ENCODE peak calls at places on chromosomes 4 and X, in five cellular contexts. Z is HuH-7.5, A is psoas muscle, U is GOT3, V is germinal center. L is an unnamed sample.

GRCh38 chr4:151657896-151658295 is 102.9 kb downstream of the GATB start:
- DNase-seq in Z (no peak), A (no peak), U (no peak), V (no peak), L (no peak)

GRCh38 chrX:153378607-153379006 is 22.5 kb downstream of the PNMA6E start:
- DNase-seq in Z (no peak), A (no peak), U (no peak), V (no peak), L (no peak)

GRCh38 chr4:144507309-144508101 is 138.5 kb upstream of the HHIP start:
- DNase-seq in Z (no peak), A (no peak), U (no peak), V (no peak), L (no peak)

GRCh38 chr4:28799696-28800095 is 1920.5 kb upstream of the PCDH7 start:
- DNase-seq in Z (no peak), A (no peak), U (no peak), V (no peak), L (no peak)

GRCh38 chr4:101400096-101400495 is 52.8 kb upstream of the PPP3CA start:
- DNase-seq in Z (no peak), A (no peak), U (no peak), V (no peak), L (peak)

GRCh38 chr4:79650217-79650616 is 242.2 kb upstream of the GK2 start:
- DNase-seq in Z (no peak), A (no peak), U (no peak), V (no peak), L (no peak)

GRCh38 chr4:107408968-107409367 is 311.1 kb downstream of the PAPSS1 start:
- DNase-seq in Z (no peak), A (no peak), U (no peak), V (no peak), L (no peak)

GRCh38 chr4:38867478-38868054 is at the start of gene FAM114A1:
- DNase-seq in Z (peak), A (peak), U (peak), V (peak), L (peak)

GRCh38 chrX:153411988-153412574 is 809 bp downstream of the ZFP92 start:
- DNase-seq in Z (no peak), A (no peak), U (no peak), V (no peak), L (no peak)

GRCh38 chrX:25524150-25524549 is 508.4 kb upstream of the ARX start:
- DNase-seq in Z (no peak), A (no peak), U (no peak), V (no peak), L (no peak)

GRCh38 chr4:147737623-147738022 is 5.7 kb downstream of the ARHGAP10 start:
- DNase-seq in Z (no peak), A (no peak), U (no peak), V (no peak), L (no peak)